ENCODE peak calls at places on chromosomes 11 and 22, in four cellular contexts. One of them, this sample, is unnamed.

GRCh38 chr11:75384438-75385080 is 14.8 kb upstream of the RPS3 start:
- DNase-seq in chondrocyte: no peak
- DNase-seq in GM13976: peak
- DNase-seq in HFFc6: peak
- DNase-seq in this sample: peak

GRCh38 chr11:17719028-17719939 is at the start of gene MYOD1:
- DNase-seq in chondrocyte: no peak
- DNase-seq in GM13976: no peak
- DNase-seq in HFFc6: no peak
- DNase-seq in this sample: no peak

GRCh38 chr11:65439331-65440181 is 17.0 kb downstream of the NEAT1 start:
- DNase-seq in chondrocyte: no peak
- DNase-seq in GM13976: no peak
- DNase-seq in HFFc6: no peak
- DNase-seq in this sample: peak

GRCh38 chr22:46537221-46537945 is at the start of gene CELSR1:
- DNase-seq in chondrocyte: peak
- DNase-seq in GM13976: peak
- DNase-seq in HFFc6: no peak
- DNase-seq in this sample: peak

GRCh38 chr22:48778308-48779195 is 1049.1 kb downstream of the BRD1 start:
- DNase-seq in chondrocyte: no peak
- DNase-seq in GM13976: peak
- DNase-seq in HFFc6: no peak
- DNase-seq in this sample: no peak

GRCh38 chr11:10641314-10642206 is 52.0 kb downstream of the IRAG1 start:
- DNase-seq in chondrocyte: no peak
- DNase-seq in GM13976: peak
- DNase-seq in HFFc6: no peak
- DNase-seq in this sample: no peak

GRCh38 chr11:96486890-96487633 is 97.2 kb downstream of the JRKL start:
- DNase-seq in chondrocyte: no peak
- DNase-seq in GM13976: no peak
- DNase-seq in HFFc6: no peak
- DNase-seq in this sample: no peak

GRCh38 chr11:118619444-118620205 is 12.2 kb downstream of the PHLDB1 start:
- DNase-seq in chondrocyte: peak
- DNase-seq in GM13976: no peak
- DNase-seq in HFFc6: peak
- DNase-seq in this sample: no peak

GRCh38 chr11:36361901-36362391 is 65.9 kb downstream of the PRR5L start:
- DNase-seq in chondrocyte: no peak
- DNase-seq in GM13976: no peak
- DNase-seq in HFFc6: peak
- DNase-seq in this sample: no peak

GRCh38 chr11:123505546-123506299 is 75.7 kb downstream of the GRAMD1B start:
- DNase-seq in chondrocyte: no peak
- DNase-seq in GM13976: no peak
- DNase-seq in HFFc6: no peak
- DNase-seq in this sample: no peak

GRCh38 chr11:27402450-27402849 is 39.4 kb upstream of the CCDC34 start:
- DNase-seq in chondrocyte: no peak
- DNase-seq in GM13976: no peak
- DNase-seq in HFFc6: no peak
- DNase-seq in this sample: no peak

GRCh38 chr11:75856912-75857311 is 41.9 kb downstream of the UVRAG start:
- DNase-seq in chondrocyte: no peak
- DNase-seq in GM13976: no peak
- DNase-seq in HFFc6: no peak
- DNase-seq in this sample: no peak

GRCh38 chr11:119537641-119538253 is 114.8 kb upstream of the THY1 start:
- DNase-seq in chondrocyte: no peak
- DNase-seq in GM13976: peak
- DNase-seq in HFFc6: no peak
- DNase-seq in this sample: no peak

GRCh38 chr11:106950067-106950491 is 68.2 kb downstream of the GUCY1A2 start:
- DNase-seq in chondrocyte: no peak
- DNase-seq in GM13976: no peak
- DNase-seq in HFFc6: no peak
- DNase-seq in this sample: no peak

GRCh38 chr22:45064313-45065268 is 54.8 kb upstream of the PHF21B start:
- DNase-seq in chondrocyte: no peak
- DNase-seq in GM13976: peak
- DNase-seq in HFFc6: peak
- DNase-seq in this sample: peak

GRCh38 chr11:121503056-121503455 is 50.3 kb upstream of the SORL1-AS1 start:
- DNase-seq in chondrocyte: no peak
- DNase-seq in GM13976: no peak
- DNase-seq in HFFc6: no peak
- DNase-seq in this sample: no peak

GRCh38 chr11:43685483-43685882 is 4.9 kb downstream of the HSD17B12 start:
- DNase-seq in chondrocyte: no peak
- DNase-seq in GM13976: no peak
- DNase-seq in HFFc6: no peak
- DNase-seq in this sample: no peak

GRCh38 chr22:30890689-30891442 is 77.7 kb downstream of the MORC2 start:
- DNase-seq in chondrocyte: no peak
- DNase-seq in GM13976: peak
- DNase-seq in HFFc6: peak
- DNase-seq in this sample: peak

GRCh38 chr11:110522456-110522855 is 92.7 kb downstream of the FDX1 start:
- DNase-seq in chondrocyte: no peak
- DNase-seq in GM13976: no peak
- DNase-seq in HFFc6: no peak
- DNase-seq in this sample: no peak

GRCh38 chr11:121106812-121107211 is 5.8 kb downstream of the TECTA start:
- DNase-seq in chondrocyte: no peak
- DNase-seq in GM13976: no peak
- DNase-seq in HFFc6: no peak
- DNase-seq in this sample: no peak

GRCh38 chr11:72521672-72522071 is 87.3 kb upstream of the CLPB start:
- DNase-seq in chondrocyte: no peak
- DNase-seq in GM13976: no peak
- DNase-seq in HFFc6: no peak
- DNase-seq in this sample: no peak

GRCh38 chr11:114348200-114349191 is 51.8 kb downstream of the C11orf71 start:
- DNase-seq in chondrocyte: no peak
- DNase-seq in GM13976: no peak
- DNase-seq in HFFc6: peak
- DNase-seq in this sample: peak

GRCh38 chr11:25633230-25633629 is 698.7 kb upstream of the ANO3 start:
- DNase-seq in chondrocyte: no peak
- DNase-seq in GM13976: no peak
- DNase-seq in HFFc6: no peak
- DNase-seq in this sample: no peak

GRCh38 chr11:120912504-120912903 is 111.4 kb upstream of the TBCEL start:
- DNase-seq in chondrocyte: no peak
- DNase-seq in GM13976: peak
- DNase-seq in HFFc6: peak
- DNase-seq in this sample: no peak

GRCh38 chr11:72753341-72754148 is 1.3 kb upstream of the ARAP1 start:
- DNase-seq in chondrocyte: no peak
- DNase-seq in GM13976: no peak
- DNase-seq in HFFc6: no peak
- DNase-seq in this sample: no peak

GRCh38 chr11:80533463-80533862 is 1092.6 kb upstream of the TENM4 start:
- DNase-seq in chondrocyte: no peak
- DNase-seq in GM13976: no peak
- DNase-seq in HFFc6: no peak
- DNase-seq in this sample: no peak

GRCh38 chr11:63610604-63611394 is 3.4 kb downstream of the PLAAT3 start:
- DNase-seq in chondrocyte: no peak
- DNase-seq in GM13976: no peak
- DNase-seq in HFFc6: no peak
- DNase-seq in this sample: no peak

GRCh38 chr11:66322732-66323427 is 6.0 kb upstream of the CD248 start:
- DNase-seq in chondrocyte: no peak
- DNase-seq in GM13976: no peak
- DNase-seq in HFFc6: no peak
- DNase-seq in this sample: no peak

GRCh38 chr11:68324695-68325094 is 12.3 kb downstream of the LRP5 start:
- DNase-seq in chondrocyte: no peak
- DNase-seq in GM13976: no peak
- DNase-seq in HFFc6: no peak
- DNase-seq in this sample: no peak

GRCh38 chr22:49739138-49739537 is 88.5 kb downstream of the BRD1 start:
- DNase-seq in chondrocyte: no peak
- DNase-seq in GM13976: no peak
- DNase-seq in HFFc6: no peak
- DNase-seq in this sample: no peak

GRCh38 chr11:47715082-47715669 is at the start of gene AGBL2:
- DNase-seq in chondrocyte: no peak
- DNase-seq in GM13976: peak
- DNase-seq in HFFc6: peak
- DNase-seq in this sample: peak

GRCh38 chr11:10414181-10414580 is 40.9 kb upstream of the AMPD3 start:
- DNase-seq in chondrocyte: no peak
- DNase-seq in GM13976: no peak
- DNase-seq in HFFc6: no peak
- DNase-seq in this sample: no peak

GRCh38 chr11:64500176-64501013 is 90.6 kb upstream of the SLC22A12 start:
- DNase-seq in chondrocyte: peak
- DNase-seq in GM13976: no peak
- DNase-seq in HFFc6: no peak
- DNase-seq in this sample: no peak

GRCh38 chr11:2691991-2692841 is 7.6 kb downstream of the KCNQ1OT1 start:
- DNase-seq in chondrocyte: peak
- DNase-seq in GM13976: no peak
- DNase-seq in HFFc6: no peak
- DNase-seq in this sample: no peak

GRCh38 chr11:6055569-6055968 is 25.0 kb upstream of the OR56A1 start:
- DNase-seq in chondrocyte: no peak
- DNase-seq in GM13976: no peak
- DNase-seq in HFFc6: no peak
- DNase-seq in this sample: no peak

GRCh38 chr11:65782816-65783228 is 2.0 kb upstream of the AP5B1 start:
- DNase-seq in chondrocyte: peak
- DNase-seq in GM13976: peak
- DNase-seq in HFFc6: no peak
- DNase-seq in this sample: no peak

GRCh38 chr11:112694813-112695212 is 266.4 kb upstream of the NCAM1 start:
- DNase-seq in chondrocyte: no peak
- DNase-seq in GM13976: no peak
- DNase-seq in HFFc6: no peak
- DNase-seq in this sample: no peak
- TF ChIP-seq CTCF in chondrocyte: no peak
- TF ChIP-seq CTCF in GM13976: no peak
- TF ChIP-seq CTCF in HFFc6: no peak
- TF ChIP-seq CTCF in this sample: no peak

DNA sequence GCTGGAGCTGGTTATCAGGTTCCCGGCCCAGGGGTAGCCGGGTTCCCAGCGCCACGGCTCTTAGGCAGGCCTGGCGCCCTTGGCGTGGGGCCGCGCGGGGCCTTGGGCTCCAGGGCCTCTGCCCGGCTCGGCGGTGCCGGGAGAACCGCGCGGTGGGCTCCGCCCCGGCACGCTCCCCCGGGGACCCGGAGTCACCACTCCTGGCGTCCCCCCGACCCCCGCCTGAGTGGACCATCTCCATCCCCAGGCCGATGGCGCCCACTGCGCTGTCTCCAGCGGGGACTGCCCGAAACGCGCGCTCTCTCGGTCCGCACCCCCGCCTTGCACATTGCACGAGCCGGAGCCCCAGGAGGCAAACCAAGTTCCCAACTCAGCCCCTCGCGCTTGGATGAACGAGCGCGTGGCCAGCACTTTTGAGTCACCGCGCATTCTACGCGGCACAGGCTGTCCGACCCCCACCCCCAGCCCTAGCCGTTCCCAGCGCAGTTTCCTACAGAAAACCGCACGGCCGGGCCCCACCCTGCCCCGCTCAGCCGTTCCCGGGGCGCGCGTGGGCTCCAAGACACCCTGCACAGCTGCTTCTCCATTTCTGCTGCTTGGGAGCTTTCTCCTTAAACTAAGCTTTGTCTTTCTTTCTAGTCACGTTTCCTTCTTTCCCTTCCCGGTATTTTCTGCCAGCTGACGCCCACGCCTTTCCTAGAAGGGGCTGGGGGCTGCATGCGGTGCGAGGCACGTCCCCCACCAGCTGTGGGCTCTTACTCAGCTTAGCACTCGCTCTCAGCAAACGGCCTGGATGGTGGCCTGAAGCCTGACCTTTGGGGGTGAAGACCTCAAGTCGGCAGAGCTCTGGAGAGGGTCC is 650 bp upstream of the CHID1 start:
- DNase-seq in chondrocyte: no peak
- DNase-seq in GM13976: peak
- DNase-seq in HFFc6: peak
- DNase-seq in this sample: peak
- TF ChIP-seq CTCF in chondrocyte: no peak
- TF ChIP-seq CTCF in GM13976: peak
- TF ChIP-seq CTCF in HFFc6: no peak
- TF ChIP-seq CTCF in this sample: no peak

GRCh38 chr11:22733849-22734248 is 67.4 kb downstream of the GAS2 start:
- DNase-seq in chondrocyte: no peak
- DNase-seq in GM13976: no peak
- DNase-seq in HFFc6: no peak
- DNase-seq in this sample: no peak

GRCh38 chr11:22732588-22732987 is 66.2 kb downstream of the GAS2 start:
- DNase-seq in chondrocyte: no peak
- DNase-seq in GM13976: no peak
- DNase-seq in HFFc6: no peak
- DNase-seq in this sample: no peak

GRCh38 chr11:22733433-22733832 is 67.0 kb downstream of the GAS2 start:
- DNase-seq in chondrocyte: no peak
- DNase-seq in GM13976: no peak
- DNase-seq in HFFc6: no peak
- DNase-seq in this sample: no peak

GRCh38 chr11:22728600-22729394 is 62.4 kb downstream of the GAS2 start:
- DNase-seq in chondrocyte: no peak
- DNase-seq in GM13976: no peak
- DNase-seq in HFFc6: no peak
- DNase-seq in this sample: no peak

DNA sequence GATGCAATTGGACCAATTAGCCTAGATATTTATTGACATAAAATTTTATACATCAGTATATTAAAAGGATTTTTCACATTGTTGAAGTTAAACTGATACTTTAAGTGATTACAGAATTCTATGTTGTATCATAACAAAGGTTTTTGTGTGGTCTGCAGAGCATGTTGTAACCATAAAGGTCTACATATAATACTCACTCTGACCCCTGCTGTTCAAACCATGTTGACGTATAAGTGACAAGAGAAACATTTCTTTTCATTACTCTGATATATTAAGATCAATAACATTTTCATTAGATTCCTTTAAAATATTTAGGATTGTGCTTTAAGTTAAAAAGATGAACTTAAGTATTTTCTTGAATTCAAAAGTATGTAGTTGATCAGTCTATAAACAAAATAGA is 63.9 kb downstream of the GAS2 start:
- DNase-seq in chondrocyte: no peak
- DNase-seq in GM13976: peak
- DNase-seq in HFFc6: no peak
- DNase-seq in this sample: peak
- TF ChIP-seq CTCF in chondrocyte: peak
- TF ChIP-seq CTCF in GM13976: no peak
- TF ChIP-seq CTCF in HFFc6: no peak
- TF ChIP-seq CTCF in this sample: peak

GRCh38 chr22:43481528-43482309 is 69.9 kb downstream of the MPPED1 start:
- DNase-seq in chondrocyte: no peak
- DNase-seq in GM13976: no peak
- DNase-seq in HFFc6: no peak
- DNase-seq in this sample: peak
- TF ChIP-seq CTCF in chondrocyte: no peak
- TF ChIP-seq CTCF in GM13976: peak
- TF ChIP-seq CTCF in HFFc6: no peak
- TF ChIP-seq CTCF in this sample: peak

GRCh38 chr11:45017329-45017728 is 66.6 kb upstream of the TP53I11 start:
- DNase-seq in chondrocyte: no peak
- DNase-seq in GM13976: no peak
- DNase-seq in HFFc6: no peak
- DNase-seq in this sample: no peak
- TF ChIP-seq CTCF in chondrocyte: peak
- TF ChIP-seq CTCF in GM13976: no peak
- TF ChIP-seq CTCF in HFFc6: peak
- TF ChIP-seq CTCF in this sample: no peak

This sample was measured in activated CD8-positive, alpha-beta T cell treated with anti-CD3 and anti-CD28 coated beads for 36 hours.